ENCODE peak calls at places on chromosomes 13 and 19, in seven cellular contexts. V is HTR-8/SVneo, S is NCI-H187, L is nephron progenitor cell, R is OCI-LY7, W is kidney glomerular epithelial cell, C is fibroblast of the aortic adventitia. G is an unnamed sample.

GRCh38 chr19:47190167-47190727 is 40.8 kb downstream of the BBC3 start:
- DNase-seq in V (peak), S (no peak), L (peak), R (no peak), W (peak), C (peak), G (peak)

GRCh38 chr13:109100705-109101104 is 471.3 kb downstream of the MYO16 start:
- DNase-seq in V (no peak), S (no peak), L (no peak), R (no peak), W (peak), C (no peak), G (no peak)

GRCh38 chr19:39032164-39032918 is at the start of gene FBXO27:
- DNase-seq in V (no peak), S (no peak), L (peak), R (no peak), W (no peak), C (no peak), G (no peak)

GRCh38 chr19:2923510-2923909 is 21.3 kb downstream of the ZNF77 start:
- DNase-seq in V (no peak), S (no peak), L (no peak), R (no peak), W (no peak), C (peak), G (no peak)

GRCh38 chr13:68982961-68983619 is 1124.5 kb upstream of the ATXN8OS start:
- DNase-seq in V (no peak), S (no peak), L (no peak), R (no peak), W (no peak), C (no peak), G (no peak)

GRCh38 chr13:99577934-99578917 is 77.0 kb downstream of the TM9SF2 start:
- DNase-seq in V (peak), S (no peak), L (no peak), R (no peak), W (peak), C (peak), G (no peak)

GRCh38 chr13:39490136-39490535 is 112.9 kb downstream of the LHFPL6 start:
- DNase-seq in V (no peak), S (no peak), L (no peak), R (no peak), W (no peak), C (no peak), G (no peak)

GRCh38 chr19:15672580-15673175 is at the start of gene CYP4F12:
- DNase-seq in V (no peak), S (no peak), L (no peak), R (no peak), W (no peak), C (peak), G (no peak)

GRCh38 chr13:93304134-93304533 is 77.5 kb downstream of the GPC6 start:
- DNase-seq in V (no peak), S (no peak), L (no peak), R (no peak), W (no peak), C (no peak), G (no peak)